ENCODE peak calls at places on chromosome 12, in five cellular contexts. V, E, T, A and B are unnamed samples.

GRCh38 chr12:118164798-118165486 is 29.0 kb downstream of the PEBP1 start:
- DNase-seq in V (peak), E (peak), T (peak), A (peak), B (no peak)

GRCh38 chr12:91017511-91018263 is 12.9 kb upstream of the EPYC start:
- DNase-seq in V (no peak), E (no peak), T (no peak), A (no peak), B (no peak)

GRCh38 chr12:109752117-109753053 is 38.8 kb downstream of the FAM222A start:
- DNase-seq in V (no peak), E (no peak), T (no peak), A (no peak), B (peak)

GRCh38 chr12:58557156-58557555 is 363.1 kb downstream of the LRIG3 start:
- DNase-seq in V (no peak), E (no peak), T (no peak), A (peak), B (no peak)

GRCh38 chr12:94269316-94269999 is 121.1 kb downstream of the PLXNC1 start:
- DNase-seq in V (no peak), E (no peak), T (no peak), A (no peak), B (no peak)

GRCh38 chr12:79983492-79983891 is 48.6 kb upstream of the PPP1R12A start:
- DNase-seq in V (no peak), E (no peak), T (no peak), A (peak), B (no peak)

GRCh38 chr12:110141389-110141788 is 17.2 kb downstream of the IFT81 start:
- DNase-seq in V (no peak), E (no peak), T (no peak), A (peak), B (no peak)

GRCh38 chr12:49295087-49296001 is at the start of gene PRPH:
- DNase-seq in V (no peak), E (no peak), T (no peak), A (peak), B (peak)

GRCh38 chr12:58639323-58639934 is 280.9 kb downstream of the LRIG3 start:
- DNase-seq in V (no peak), E (peak), T (no peak), A (no peak), B (no peak)

GRCh38 chr12:700061-700460 is 36.8 kb upstream of the NINJ2 start:
- DNase-seq in V (no peak), E (no peak), T (no peak), A (no peak), B (no peak)

GRCh38 chr12:103933237-103933636 is 3.0 kb downstream of the HSP90B1 start:
- DNase-seq in V (no peak), E (no peak), T (no peak), A (no peak), B (no peak)

GRCh38 chr12:32134144-32134888 is 27.7 kb downstream of the BICD1 start:
- DNase-seq in V (peak), E (no peak), T (peak), A (peak), B (no peak)

GRCh38 chr12:61750604-61751003 is 509.6 kb upstream of the USP15 start:
- DNase-seq in V (no peak), E (no peak), T (no peak), A (no peak), B (no peak)

GRCh38 chr12:45974171-45974719 is 16.1 kb downstream of the SCAF11 start:
- DNase-seq in V (no peak), E (no peak), T (no peak), A (no peak), B (no peak)

GRCh38 chr12:96882862-96883261 is 24.2 kb upstream of the NEDD1 start:
- DNase-seq in V (no peak), E (no peak), T (no peak), A (no peak), B (no peak)

GRCh38 chr12:6824085-6824800 is 2.6 kb downstream of the GPR162 start:
- DNase-seq in V (no peak), E (no peak), T (no peak), A (no peak), B (no peak)

GRCh38 chr12:15778126-15778525 is 11.1 kb downstream of the EPS8 start:
- DNase-seq in V (no peak), E (no peak), T (no peak), A (no peak), B (no peak)

GRCh38 chr12:30996255-30996654 is 69.7 kb downstream of the TSPAN11 start:
- DNase-seq in V (no peak), E (no peak), T (no peak), A (peak), B (no peak)

GRCh38 chr12:49537709-49538601 is 875 bp upstream of the KCNH3 start:
- DNase-seq in V (peak), E (peak), T (peak), A (no peak), B (no peak)